ENCODE peak calls at places on chromosomes 4 and X, in six cellular contexts. A is pancreas, J is left lung, L is psoas muscle, M is endothelial cell of umbilical vein, E is uterus. T is an unnamed sample. For H3K27me3, the result is how much of the 10 kb centered on the place peaks cover.

GRCh38 chrX:10749113-10749512 is 128.7 kb upstream of the MID1 start:
- DNase-seq in A (no peak), J (no peak), L (no peak), M (no peak), E (no peak), T (peak)

GRCh38 chr4:144831971-144832370 is 186.0 kb downstream of the HHIP start:
- DNase-seq in A (no peak), J (no peak), L (no peak), M (peak), E (no peak), T (no peak)

GRCh38 chr4:154928640-154929257 is 147.7 kb downstream of the RBM46 start:
- DNase-seq in A (no peak), J (no peak), L (no peak), M (peak), E (no peak), T (no peak)

GRCh38 chr4:169009281-169010124 is 552 bp downstream of the CBR4 start:
- DNase-seq in A (peak), J (peak), L (peak), M (peak), E (peak), T (peak)

GRCh38 chr4:38313175-38313574 is 350.8 kb upstream of the KLF3 start:
- DNase-seq in A (no peak), J (no peak), L (no peak), M (no peak), E (no peak), T (no peak)

GRCh38 chr4:57418133-57418532 is 307.9 kb upstream of the IGFBP7 start:
- DNase-seq in A (no peak), J (no peak), L (no peak), M (no peak), E (no peak), T (no peak)

GRCh38 chr4:124152130-124152529 is 560.4 kb downstream of the ANKRD50 start:
- DNase-seq in A (no peak), J (no peak), L (no peak), M (no peak), E (no peak), T (no peak)

GRCh38 chr4:78337216-78337615 is 214.4 kb upstream of the ANXA3 start:
- DNase-seq in A (no peak), J (no peak), L (no peak), M (no peak), E (no peak), T (no peak)

GRCh38 chrX:122241959-122242358 is 942.1 kb upstream of the GRIA3 start:
- DNase-seq in A (no peak), J (no peak), L (no peak), M (no peak), E (no peak), T (no peak)

GRCh38 chr4:86380176-86380724 is 20.4 kb upstream of the MAPK10 start:
- DNase-seq in A (no peak), J (no peak), L (no peak), M (no peak), E (no peak), T (no peak)

GRCh38 chr4:108029321-108029720 is 39.6 kb downstream of the HADH start:
- DNase-seq in A (no peak), J (no peak), L (no peak), M (no peak), E (no peak), T (no peak)

GRCh38 chr4:131534944-131535640 is 1614.0 kb upstream of the PCDH10 start:
- DNase-seq in A (no peak), J (no peak), L (no peak), M (no peak), E (no peak), T (no peak)

GRCh38 chr4:73573794-73574528 is 46.3 kb downstream of the RASSF6 start:
- DNase-seq in A (peak), J (peak), L (peak), M (peak), E (peak), T (peak)

GRCh38 chrX:131322646-131323045 is 33.5 kb upstream of the IGSF1 start:
- DNase-seq in A (no peak), J (no peak), L (no peak), M (peak), E (no peak), T (no peak)

GRCh38 chrX:150164971-150165605 is 198.0 kb upstream of the MAMLD1 start:
- DNase-seq in A (no peak), J (no peak), L (no peak), M (no peak), E (no peak), T (no peak)

GRCh38 chr4:15325987-15326386 is 101.8 kb upstream of the C1QTNF7 start:
- DNase-seq in A (no peak), J (no peak), L (no peak), M (no peak), E (no peak), T (no peak)

GRCh38 chr4:153082322-153083301 is 121.6 kb upstream of the TRIM2 start:
- DNase-seq in A (no peak), J (no peak), L (no peak), M (no peak), E (no peak), T (no peak)

GRCh38 chrX:12614266-12614665 is 176.9 kb upstream of the PRPS2 start:
- DNase-seq in A (no peak), J (no peak), L (no peak), M (no peak), E (no peak), T (no peak)

GRCh38 chr4:83356899-83357661 is 22.4 kb upstream of the HPSE start:
- DNase-seq in A (no peak), J (no peak), L (no peak), M (peak), E (no peak), T (no peak)

GRCh38 chr4:14130551-14130950 is 503.0 kb upstream of the BOD1L1 start:
- DNase-seq in A (no peak), J (no peak), L (no peak), M (no peak), E (no peak), T (no peak)

GRCh38 chr4:82213485-82214162 is 160.2 kb downstream of the HNRNPD start:
- DNase-seq in A (no peak), J (no peak), L (no peak), M (no peak), E (no peak), T (no peak)

GRCh38 chr4:147578057-147578476 is 39.1 kb upstream of the TMEM184C start:
- DNase-seq in A (no peak), J (peak), L (no peak), M (peak), E (peak), T (peak)

GRCh38 chrX:15600071-15600470 is 689 bp downstream of the ACE2 start:
- DNase-seq in A (no peak), J (no peak), L (no peak), M (no peak), E (no peak), T (no peak)

GRCh38 chr4:69991016-69991415 is 4.8 kb upstream of the STATH start:
- DNase-seq in A (no peak), J (no peak), L (no peak), M (no peak), E (no peak), T (no peak)

GRCh38 chrX:69991685-69992084 is 58.1 kb downstream of the AWAT2 start:
- DNase-seq in A (no peak), J (no peak), L (no peak), M (no peak), E (no peak), T (no peak)

GRCh38 chr4:70722199-70722791 is 531 bp downstream of the RUFY3 start:
- DNase-seq in A (no peak), J (no peak), L (peak), M (no peak), E (peak), T (no peak)

GRCh38 chr4:85446462-85446861 is 28.5 kb upstream of the ARHGAP24 start:
- DNase-seq in A (no peak), J (no peak), L (no peak), M (no peak), E (no peak), T (no peak)

GRCh38 chr4:36244257-36245084 is at the start of gene ARAP2:
- DNase-seq in A (peak), J (peak), L (peak), M (no peak), E (peak), T (peak)

GRCh38 chr4:178196751-178197150 is 754.5 kb upstream of the AGA start:
- DNase-seq in A (no peak), J (no peak), L (no peak), M (no peak), E (no peak), T (no peak)
- H3K27me3 ChIP-seq in A (under half), J (under half), L (under half), M (under half), E (under half), T (under half)

DNA sequence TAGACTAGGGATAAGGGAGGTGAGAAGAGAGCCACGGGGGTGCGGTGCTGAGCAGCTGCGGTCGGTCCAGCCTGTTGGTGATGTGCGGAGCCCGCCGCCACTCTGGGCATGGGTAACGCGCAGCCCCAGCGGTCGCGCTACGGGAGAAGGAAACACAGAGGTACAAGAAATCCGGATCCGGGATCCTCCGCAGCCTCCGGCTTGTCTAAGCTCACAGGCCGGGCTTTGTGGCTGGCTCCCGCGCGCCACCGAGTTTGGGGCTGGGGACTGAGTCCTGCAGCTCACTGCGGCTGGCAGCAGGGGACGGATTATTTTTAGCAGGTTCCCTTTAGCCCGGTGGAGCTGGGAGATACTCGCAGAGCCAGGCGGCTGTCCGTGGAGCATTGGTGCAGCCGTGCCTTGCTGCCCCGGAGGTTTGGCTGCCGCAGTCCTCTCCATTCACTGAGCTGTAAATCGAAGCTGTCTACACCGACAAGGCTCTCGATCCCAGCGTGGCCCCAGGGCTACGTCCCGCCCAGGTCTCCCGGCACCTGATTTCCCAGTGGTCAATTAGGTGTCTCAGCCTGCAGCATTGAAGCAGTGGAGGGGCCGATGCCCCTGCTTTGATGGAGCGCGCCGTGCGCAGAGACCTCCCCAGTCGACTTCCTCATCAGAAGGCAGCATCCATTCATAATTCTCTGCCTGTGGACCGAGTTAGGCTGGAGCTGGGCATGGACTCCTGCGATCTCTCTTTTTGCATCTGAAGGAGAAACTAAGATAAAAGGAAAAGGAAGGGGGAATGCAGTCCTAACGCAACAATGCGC is 81.9 kb upstream of the SCML1 start:
- DNase-seq in A (peak), J (no peak), L (no peak), M (peak), E (no peak), T (no peak)
- H3K4me3 ChIP-seq in A (no peak), J (peak), L (peak), M (peak), E (no peak), T (no peak)

DNA sequence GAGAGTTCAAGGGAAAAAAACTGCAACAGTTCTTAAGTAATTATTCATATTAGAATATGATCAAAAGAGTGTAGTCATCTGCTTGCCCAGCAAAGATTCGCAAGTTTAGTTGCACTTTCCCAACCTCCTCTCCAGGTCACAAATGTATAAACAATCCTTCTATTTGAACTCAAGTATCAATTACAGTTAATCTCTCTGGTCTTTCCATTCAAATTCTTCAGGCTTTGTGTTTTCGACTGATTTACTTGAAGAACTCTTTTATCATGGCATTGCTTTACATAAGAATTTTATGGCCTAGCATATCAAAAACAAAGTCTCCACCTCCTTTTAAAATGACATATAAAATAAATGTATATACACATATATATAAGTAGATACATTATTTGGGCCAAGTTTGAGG is 1009.6 kb upstream of the DIAPH2 start:
- DNase-seq in A (no peak), J (no peak), L (no peak), M (no peak), E (no peak), T (no peak)
- H3K27me3 ChIP-seq in A (under half), J (under half), L (under half), M (under half), E (under half), T (under half)

GRCh38 chr4:150581206-150581605 is 745 bp upstream of the MAB21L2 start:
- DNase-seq in A (no peak), J (no peak), L (no peak), M (no peak), E (no peak), T (no peak)
- H3K4me3 ChIP-seq in A (no peak), J (no peak), L (no peak), M (no peak), E (no peak), T (no peak)

GRCh38 chr4:138521809-138522208 is 279.7 kb upstream of the SLC7A11 start:
- DNase-seq in A (peak), J (no peak), L (no peak), M (no peak), E (no peak), T (no peak)
- H3K27me3 ChIP-seq in A (under half), J (under half), L (under half), M (under half), E (under half), T (under half)

DNA sequence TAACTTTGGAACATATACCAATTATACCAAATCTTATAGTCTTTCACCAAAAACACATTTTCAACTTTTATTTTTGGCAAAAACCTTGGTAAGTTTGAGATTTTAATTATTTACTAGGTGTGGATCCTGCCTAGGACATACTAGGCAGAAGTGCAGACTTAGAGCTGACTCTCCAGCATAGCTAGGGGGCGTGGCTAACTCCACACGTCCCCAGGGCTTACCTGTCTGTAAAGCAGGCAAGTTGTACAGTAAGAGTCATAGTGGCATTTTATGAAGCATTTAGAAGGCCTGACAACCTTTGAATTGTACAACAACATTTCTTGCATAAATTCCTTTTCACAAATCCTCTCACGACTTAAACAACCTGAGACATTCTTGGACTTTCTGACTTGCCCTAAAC is 19.2 kb upstream of the GRPEL1 start:
- DNase-seq in A (no peak), J (no peak), L (no peak), M (no peak), E (no peak), T (no peak)
- H3K4me3 ChIP-seq in A (no peak), J (no peak), L (no peak), M (no peak), E (no peak), T (no peak)